ENCODE peak calls at places on chromosomes 1 and 21, in five cellular contexts. I is fibroblast of lung, S is left lung, F is foreskin fibroblast, U is BE2C. T is an unnamed sample.

GRCh38 chr1:14842891-14843290 is 244.4 kb downstream of the KAZN start:
- DNase-seq in U (no peak), I (peak), S (no peak), F (peak), T (no peak)

GRCh38 chr1:19564366-19564765 is 79.0 kb upstream of the CAPZB start:
- DNase-seq in F (no peak), I (no peak), U (no peak), S (no peak), T (no peak)

GRCh38 chr1:152505083-152505482 is 5.5 kb upstream of the LCE5A start:
- DNase-seq in F (no peak), U (no peak), S (no peak), I (no peak), T (peak)

GRCh38 chr1:178086294-178087255 is 7.3 kb upstream of the RASAL2 start:
- DNase-seq in S (peak), I (peak), F (peak), U (no peak), T (no peak)

GRCh38 chr1:178037510-178038253 is 56.2 kb upstream of the RASAL2 start:
- DNase-seq in S (peak), I (peak), F (peak), U (no peak), T (no peak)

GRCh38 chr1:11151854-11152612 is 37.1 kb upstream of the ANGPTL7 start:
- DNase-seq in U (no peak), F (no peak), S (no peak), I (peak), T (no peak)

GRCh38 chr1:228293816-228294500 is 86.1 kb downstream of the OBSCN start:
- DNase-seq in S (no peak), I (no peak), U (no peak), F (peak), T (no peak)

GRCh38 chr21:45899317-45900033 is 82.1 kb upstream of the COL6A1 start:
- DNase-seq in U (no peak), F (no peak), S (no peak), I (no peak), T (no peak)

GRCh38 chr1:74392848-74393247 is 119.6 kb downstream of the LRRC53 start:
- DNase-seq in U (peak), S (no peak), F (no peak), I (no peak), T (no peak)

GRCh38 chr1:113860891-113861290 is 10.6 kb downstream of the PTPN22 start:
- DNase-seq in F (peak), U (no peak), S (no peak), I (peak), T (peak)

GRCh38 chr1:95742591-95743089 is 508.6 kb downstream of the RWDD3 start:
- DNase-seq in S (no peak), I (peak), U (peak), F (peak), T (peak)

GRCh38 chr1:200245492-200245891 is 164.3 kb downstream of the ZNF281 start:
- DNase-seq in S (no peak), U (no peak), I (peak), F (peak), T (peak)

GRCh38 chr1:236148471-236148847 is 6.1 kb downstream of the GPR137B start:
- DNase-seq in U (no peak), I (peak), S (no peak), F (no peak), T (no peak)

GRCh38 chr1:154867841-154868610 is 2.1 kb downstream of the KCNN3 start:
- DNase-seq in I (no peak), S (no peak), U (no peak), F (no peak), T (no peak)

GRCh38 chr1:193971595-193971994 is 785.2 kb upstream of the B3GALT2 start:
- DNase-seq in S (no peak), I (peak), U (no peak), F (peak), T (peak)

GRCh38 chr21:42289926-42290325 is 25.3 kb downstream of the TFF3 start:
- DNase-seq in U (no peak), I (no peak), F (no peak), S (peak), T (no peak)

GRCh38 chr21:15422761-15423160 is 307.0 kb upstream of the USP25 start:
- DNase-seq in F (no peak), U (no peak), I (peak), S (no peak), T (peak)

GRCh38 chr1:74426208-74426932 is 86.0 kb downstream of the LRRC53 start:
- DNase-seq in I (peak), S (no peak), F (no peak), U (no peak), T (peak)

GRCh38 chr1:90761781-90762589 is 44.9 kb upstream of the BARHL2 start:
- DNase-seq in S (no peak), I (no peak), F (no peak), U (no peak), T (no peak)

DNA sequence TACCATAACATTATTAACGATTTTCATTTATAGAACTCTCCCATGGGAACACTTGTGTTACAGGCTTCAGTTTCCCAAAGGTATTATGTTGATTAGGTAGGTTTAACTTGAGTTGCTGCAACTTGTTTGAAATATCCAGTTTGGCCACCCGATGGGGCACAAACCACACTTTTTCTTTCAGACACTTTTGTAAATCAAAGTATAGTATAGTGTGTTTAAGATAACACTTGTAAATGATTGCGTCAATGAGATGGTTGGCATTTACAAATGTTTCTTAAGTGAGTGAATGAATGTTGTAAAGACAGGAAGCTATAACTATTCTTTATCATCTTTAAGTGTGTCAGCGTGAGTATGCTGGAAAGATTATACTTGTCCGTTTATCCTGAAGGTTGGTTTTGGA is 4.3 kb downstream of the XPR1 start:
- DNase-seq in S (no peak), U (no peak), I (no peak), F (peak), T (peak)
- TF ChIP-seq CTCF in S (no peak), U (peak), I (no peak), F (no peak), T (peak)

GRCh38 chr1:4648657-4649056 is 5.8 kb upstream of the AJAP1 start:
- DNase-seq in U (no peak), S (no peak), I (no peak), F (no peak), T (no peak)

GRCh38 chr1:4650486-4650885 is 3.9 kb upstream of the AJAP1 start:
- DNase-seq in U (no peak), F (no peak), S (no peak), I (peak), T (peak)

GRCh38 chr1:4652631-4653327 is 1.6 kb upstream of the AJAP1 start:
- DNase-seq in U (peak), F (peak), S (peak), I (no peak), T (peak)

GRCh38 chr1:4653328-4653660 is 1.1 kb upstream of the AJAP1 start:
- DNase-seq in U (no peak), S (no peak), I (no peak), F (no peak), T (no peak)

GRCh38 chr1:4650981-4651380 is 3.4 kb upstream of the AJAP1 start:
- DNase-seq in I (no peak), F (no peak), S (no peak), U (no peak), T (no peak)
- TF ChIP-seq CTCF in I (no peak), F (no peak), S (no peak), U (no peak), T (no peak)

GRCh38 chr1:248857201-248857600 is 1.7 kb downstream of the ZNF692 start:
- DNase-seq in I (no peak), U (no peak), S (no peak), F (no peak), T (no peak)

GRCh38 chr1:248858096-248858890 is 592 bp downstream of the ZNF692 start:
- DNase-seq in S (peak), I (peak), U (peak), F (peak), T (peak)

GRCh38 chr1:248857749-248858095 is 1.2 kb downstream of the ZNF692 start:
- DNase-seq in I (no peak), F (no peak), U (no peak), S (no peak), T (no peak)

GRCh38 chr1:248860007-248860406 is 1.1 kb upstream of the ZNF692 start:
- DNase-seq in U (no peak), I (no peak), F (no peak), S (no peak), T (no peak)

DNA sequence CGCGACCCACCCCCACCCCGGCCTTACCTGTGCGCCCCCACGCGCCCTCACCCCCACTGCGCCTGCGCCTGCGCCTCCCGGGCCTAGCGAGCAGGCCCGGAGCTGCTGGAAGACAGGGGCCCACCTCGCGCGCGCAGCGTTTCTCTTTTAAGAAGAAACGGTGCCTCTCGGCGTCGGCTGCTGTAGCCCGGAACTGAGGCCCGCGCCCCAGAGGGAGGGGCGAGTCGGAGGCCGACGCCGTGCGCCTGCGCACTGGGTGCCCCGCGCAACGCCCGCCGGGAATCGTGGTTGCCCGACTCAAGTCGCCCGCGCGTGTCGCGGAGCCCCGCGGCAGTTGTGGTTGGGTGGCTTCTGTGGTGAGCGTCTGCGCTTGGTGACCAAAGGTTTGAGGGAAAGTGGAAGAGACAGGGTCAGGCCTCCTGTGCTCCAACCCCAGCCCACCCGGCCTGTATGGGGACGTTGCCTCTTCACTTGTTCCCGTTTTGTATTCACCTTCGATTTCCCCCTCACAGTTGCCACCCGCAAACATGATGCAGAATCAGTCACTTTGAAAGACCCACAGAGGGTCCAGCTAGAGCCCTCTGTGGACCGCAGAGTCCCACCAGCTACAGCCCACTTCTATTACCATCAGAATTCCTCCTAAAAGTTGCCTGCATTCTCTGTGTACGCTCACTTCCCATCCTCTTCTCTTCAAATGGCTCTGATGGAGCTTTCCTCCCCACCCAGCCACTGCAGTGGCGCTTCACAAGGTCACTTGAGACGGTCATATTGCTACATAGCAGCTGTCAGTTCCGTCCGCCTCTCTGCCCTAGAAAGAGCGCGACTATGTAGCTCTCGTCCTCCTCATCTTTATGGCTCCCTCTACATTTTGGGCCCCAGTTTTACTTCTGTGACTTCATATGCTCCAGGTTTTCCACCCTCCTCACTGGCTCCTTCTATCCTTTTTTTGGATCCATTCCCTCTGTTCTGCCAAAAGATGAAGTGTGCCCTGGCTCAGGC is at the start of gene ZNF692:
- DNase-seq in I (peak), S (peak), F (peak), U (peak), T (peak)
- TF ChIP-seq CTCF in I (no peak), S (peak), F (no peak), U (no peak), T (no peak)

GRCh38 chr1:914253-914890 is 9.4 kb upstream of the SAMD11 start:
- DNase-seq in U (no peak), S (peak), F (no peak), I (no peak), T (no peak)

GRCh38 chr1:910881-911721 is 12.6 kb upstream of the SAMD11 start:
- DNase-seq in S (peak), F (peak), I (peak), U (peak), T (peak)

GRCh38 chr1:911875-912739 is 11.6 kb upstream of the SAMD11 start:
- DNase-seq in U (no peak), S (peak), I (no peak), F (peak), T (no peak)

GRCh38 chr1:913491-914252 is 10.1 kb upstream of the SAMD11 start:
- DNase-seq in S (peak), I (no peak), U (no peak), F (no peak), T (no peak)

DNA sequence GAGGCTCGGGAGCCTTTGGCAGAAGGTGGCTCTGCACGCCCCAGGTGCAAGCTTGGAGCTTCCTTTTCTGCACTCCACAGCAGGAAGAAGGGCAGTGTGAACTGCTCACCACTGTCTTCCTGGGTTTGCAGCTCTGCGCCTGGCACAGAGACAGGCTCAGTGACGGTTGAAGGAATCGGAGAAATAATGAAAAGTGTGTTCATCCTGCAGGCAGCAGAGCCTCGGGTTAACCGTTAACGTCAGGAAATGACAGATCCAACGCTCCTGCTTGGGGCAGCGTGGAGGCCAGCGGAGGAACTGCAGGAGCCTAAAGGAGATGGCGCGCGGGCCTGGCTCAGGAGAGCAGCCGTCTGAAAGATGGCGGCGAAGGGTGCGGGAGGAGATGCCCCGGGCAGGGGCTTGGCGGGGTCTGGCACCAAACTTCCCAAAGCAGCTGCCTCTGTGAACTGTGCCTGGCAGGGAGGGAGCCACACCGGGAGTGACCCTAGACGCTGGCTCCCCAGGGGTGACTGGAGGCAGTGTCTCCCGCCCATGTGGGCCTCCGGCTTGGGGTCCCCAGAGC is 10.9 kb upstream of the SAMD11 start:
- DNase-seq in S (peak), I (peak), U (peak), F (peak), T (no peak)
- TF ChIP-seq CTCF in S (no peak), I (no peak), U (no peak), F (peak), T (no peak)

DNA sequence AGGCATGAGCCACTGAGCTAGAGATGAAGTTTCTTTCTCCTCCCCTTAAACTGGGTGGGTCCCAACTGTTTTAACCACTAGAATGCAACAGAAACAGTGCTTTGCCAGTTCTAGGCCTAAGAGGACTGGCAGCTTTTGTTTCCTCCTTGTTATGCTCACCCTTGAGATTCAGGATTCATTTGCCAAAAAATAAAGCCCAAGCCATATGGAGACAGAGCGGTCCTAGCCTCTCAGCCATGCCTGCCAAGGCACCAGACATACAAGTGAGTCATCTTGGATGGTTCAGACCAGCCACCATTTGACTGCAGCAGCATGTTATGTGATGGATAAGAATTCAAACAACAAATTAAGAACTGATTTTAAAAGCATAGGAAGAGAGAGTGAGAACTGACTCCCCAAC is 38.1 kb upstream of the STUM start:
- DNase-seq in I (peak), F (peak), S (no peak), U (no peak), T (peak)
- TF ChIP-seq CTCF in I (no peak), F (no peak), S (no peak), U (no peak), T (no peak)

DNA sequence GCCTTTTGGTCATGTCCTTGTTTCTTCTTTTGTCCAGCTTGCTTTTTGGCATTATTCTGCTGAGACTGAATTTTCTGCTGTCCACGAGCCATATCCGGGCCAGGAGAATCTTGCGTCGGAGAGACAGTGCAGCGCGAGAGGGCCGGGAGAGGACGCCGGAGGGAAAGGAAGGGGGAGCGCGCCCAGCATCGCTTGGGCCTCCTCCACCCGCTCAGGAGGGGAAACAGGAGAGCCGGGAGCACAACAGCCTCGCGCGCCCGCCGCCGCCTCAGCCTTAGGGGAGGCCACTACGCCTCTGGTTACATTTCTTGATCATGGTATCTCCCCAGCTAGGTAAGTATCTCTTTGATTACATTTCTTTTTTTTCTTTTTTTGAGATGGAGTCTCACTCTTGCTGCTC is 7.4 kb upstream of the DEGS1 start:
- DNase-seq in I (peak), F (peak), U (peak), S (peak), T (no peak)
- TF ChIP-seq CTCF in I (no peak), F (no peak), U (no peak), S (no peak), T (no peak)

GRCh38 chr1:36453051-36453450 is 2.8 kb upstream of the OSCP1 start:
- DNase-seq in U (no peak), F (no peak), S (no peak), I (no peak), T (no peak)

GRCh38 chr1:36447450-36447849 is 2.8 kb downstream of the OSCP1 start:
- DNase-seq in S (no peak), F (no peak), I (no peak), U (no peak), T (no peak)

GRCh38 chr1:36450919-36451305 is 661 bp upstream of the OSCP1 start:
- DNase-seq in I (no peak), F (no peak), S (no peak), U (no peak), T (no peak)

GRCh38 chr1:36448530-36449051 is 1.7 kb downstream of the OSCP1 start:
- DNase-seq in I (no peak), F (no peak), S (no peak), U (no peak), T (peak)

DNA sequence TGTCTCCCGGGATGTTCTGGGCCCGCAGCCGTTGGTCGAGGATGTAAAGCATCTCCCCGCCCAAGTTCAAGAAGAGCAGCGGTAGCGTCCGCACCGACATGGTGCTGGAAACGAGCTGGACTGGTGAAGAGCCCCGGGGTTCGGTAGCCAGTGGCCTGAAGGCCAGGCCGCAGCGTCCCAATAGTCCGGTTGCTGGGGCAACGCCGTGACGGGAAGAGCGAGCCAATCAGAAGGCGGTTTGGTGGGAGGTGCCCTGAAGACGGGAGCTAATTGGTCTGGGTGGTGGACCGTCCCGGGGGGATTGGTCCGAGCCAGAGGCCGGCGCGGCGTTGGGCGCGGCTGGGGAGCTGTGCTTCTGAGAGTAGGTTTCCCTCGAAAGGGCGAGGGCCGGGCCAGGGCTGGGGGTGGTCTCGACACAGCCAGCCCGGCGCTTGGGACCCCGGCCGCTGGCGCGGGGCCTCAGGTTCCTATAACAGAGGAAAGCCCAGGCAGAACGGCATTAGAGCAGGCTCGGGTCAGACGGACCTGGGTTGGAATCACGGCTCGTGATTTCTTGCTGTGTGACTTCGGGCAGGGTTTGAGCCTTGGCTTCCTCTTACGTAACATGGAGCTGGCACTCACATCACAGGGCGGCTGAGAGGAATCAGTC is at the start of gene OSCP1:
- DNase-seq in U (peak), F (peak), S (peak), I (peak), T (peak)
- TF ChIP-seq CTCF in U (no peak), F (no peak), S (no peak), I (no peak), T (no peak)

T was measured in MCF 10A.